ENCODE peak calls at places on chromosomes 6 and 20, in four cellular contexts. E is mesenchymal stem cell, D is mesendoderm, B is neuronal stem cell. X is an unnamed sample.

GRCh38 chr6:13711384-13711725 is 280 bp downstream of the RANBP9 start:
- DNase-seq in E (peak), D (peak), B (no peak), X (no peak)

GRCh38 chr6:37074053-37074827 is 68.8 kb downstream of the FGD2 start:
- DNase-seq in E (peak), D (no peak), B (no peak), X (peak)

GRCh38 chr6:105105094-105105493 is 74.7 kb downstream of the POPDC3 start:
- DNase-seq in E (no peak), D (no peak), B (no peak), X (no peak)

GRCh38 chr20:60463798-60464197 is 505.6 kb downstream of the CDH26 start:
- DNase-seq in E (no peak), D (no peak), B (no peak), X (no peak)

GRCh38 chr6:14472964-14473363 is 355.4 kb downstream of the CD83 start:
- DNase-seq in E (peak), D (no peak), B (no peak), X (peak)

GRCh38 chr6:46895930-46896329 is 25.8 kb downstream of the ADGRF5 start:
- DNase-seq in E (no peak), D (no peak), B (no peak), X (no peak)

GRCh38 chr20:4795394-4795793 is 73.7 kb downstream of the PRND start:
- DNase-seq in E (peak), D (peak), B (no peak), X (peak)

GRCh38 chr20:4195499-4195898 is 180.1 kb upstream of the RNF24 start:
- DNase-seq in E (peak), D (peak), B (no peak), X (peak)

GRCh38 chr20:36575066-36575743 is 1.8 kb downstream of the TGIF2 start:
- DNase-seq in E (peak), D (peak), B (no peak), X (peak)

GRCh38 chr20:62356143-62356947 is 10.8 kb downstream of the LAMA5 start:
- DNase-seq in E (no peak), D (no peak), B (no peak), X (no peak)

GRCh38 chr6:107414246-107414645 is 45.1 kb downstream of the PDSS2 start:
- DNase-seq in E (no peak), D (no peak), B (no peak), X (no peak)

GRCh38 chr6:13573669-13574110 is 711 bp upstream of the SIRT5 start:
- DNase-seq in E (peak), D (peak), B (peak), X (peak)

GRCh38 chr20:19976595-19977372 is 40.4 kb upstream of the NAA20 start:
- DNase-seq in E (peak), D (peak), B (no peak), X (peak)

GRCh38 chr20:11675920-11676617 is 241.6 kb upstream of the BTBD3 start:
- DNase-seq in E (no peak), D (no peak), B (no peak), X (peak)

GRCh38 chr6:6559994-6560393 is 28.5 kb upstream of the LY86 start:
- DNase-seq in E (no peak), D (peak), B (no peak), X (no peak)

GRCh38 chr6:43723737-43724295 is 36.2 kb upstream of the MRPS18A start:
- DNase-seq in E (peak), D (peak), B (peak), X (peak)

GRCh38 chr6:161838306-161839035 is 564.6 kb upstream of the AGPAT4 start:
- DNase-seq in E (no peak), D (peak), B (no peak), X (no peak)

GRCh38 chr6:129317931-129318820 is 391.8 kb downstream of the ARHGAP18 start:
- DNase-seq in E (peak), D (peak), B (peak), X (peak)

GRCh38 chr6:11500008-11500407 is 37.5 kb upstream of the TMEM170B start:
- DNase-seq in E (peak), D (peak), B (no peak), X (peak)

GRCh38 chr6:3159805-3160781 is 2.7 kb upstream of the TUBB2A start:
- DNase-seq in E (peak), D (peak), B (no peak), X (no peak)

GRCh38 chr6:160042014-160042773 is 73.3 kb downstream of the IGF2R start:
- DNase-seq in E (no peak), D (no peak), B (no peak), X (peak)

GRCh38 chr20:5072756-5073153 is 47.0 kb downstream of the PCNA start:
- DNase-seq in E (no peak), D (no peak), B (no peak), X (no peak)

GRCh38 chr20:3691897-3692296 is 10.1 kb upstream of the ADAM33 start:
- DNase-seq in E (no peak), D (no peak), B (no peak), X (no peak)

GRCh38 chr6:11575408-11576033 is 38.0 kb downstream of the TMEM170B start:
- DNase-seq in E (peak), D (peak), B (peak), X (peak)

GRCh38 chr6:158230967-158231550 is 62.9 kb downstream of the GTF2H5 start:
- DNase-seq in E (no peak), D (no peak), B (no peak), X (no peak)

GRCh38 chr6:145315982-145316600 is 419.2 kb downstream of the EPM2A start:
- DNase-seq in E (no peak), D (peak), B (no peak), X (peak)

GRCh38 chr20:4813839-4814695 is 92.4 kb downstream of the PRND start:
- DNase-seq in E (no peak), D (peak), B (no peak), X (no peak)

GRCh38 chr6:36676142-36677058 is 2.1 kb upstream of the CDKN1A start:
- DNase-seq in E (peak), D (peak), B (peak), X (peak)

GRCh38 chr20:61557603-61558002 is 305.5 kb downstream of the CDH4 start:
- DNase-seq in E (no peak), D (no peak), B (no peak), X (no peak)

GRCh38 chr6:4017847-4018193 is 61.1 kb downstream of the FAM217A start:
- DNase-seq in E (peak), D (peak), B (no peak), X (peak)

GRCh38 chr20:16419138-16419715 is 154.0 kb downstream of the KIF16B start:
- DNase-seq in E (no peak), D (no peak), B (no peak), X (no peak)

GRCh38 chr6:158206740-158207451 is 38.7 kb downstream of the GTF2H5 start:
- DNase-seq in E (no peak), D (no peak), B (no peak), X (no peak)

GRCh38 chr6:150631283-150631981 is 31.7 kb downstream of the PLEKHG1 start:
- DNase-seq in E (no peak), D (no peak), B (no peak), X (no peak)

GRCh38 chr20:361562-361961 is 14.7 kb downstream of the NRSN2 start:
- DNase-seq in E (no peak), D (no peak), B (no peak), X (no peak)

GRCh38 chr6:63816979-63817436 is 181.4 kb downstream of the PHF3 start:
- DNase-seq in E (peak), D (peak), B (no peak), X (peak)

GRCh38 chr6:169097336-169098052 is 156.2 kb downstream of the THBS2 start:
- DNase-seq in E (peak), D (no peak), B (peak), X (peak)

GRCh38 chr6:73032586-73032985 is 192.7 kb downstream of the KHDC1L start:
- DNase-seq in E (no peak), D (no peak), B (no peak), X (peak)

GRCh38 chr20:41308290-41308691 is 9.2 kb downstream of the ZHX3 start:
- DNase-seq in E (peak), D (peak), B (no peak), X (peak)
- H3K23ac ChIP-seq in E (no peak), D (no peak), B (no peak), X (no peak)

GRCh38 chr20:37649017-37649416 is 44.8 kb upstream of the CTNNBL1 start:
- DNase-seq in E (no peak), D (no peak), B (no peak), X (no peak)

GRCh38 chr20:37644605-37645004 is 49.2 kb upstream of the CTNNBL1 start:
- DNase-seq in E (no peak), D (no peak), B (no peak), X (no peak)

GRCh38 chr20:37649635-37650244 is 44.1 kb upstream of the CTNNBL1 start:
- DNase-seq in E (no peak), D (no peak), B (no peak), X (no peak)

GRCh38 chr20:37650661-37651060 is 43.2 kb upstream of the CTNNBL1 start:
- DNase-seq in E (no peak), D (no peak), B (no peak), X (no peak)

GRCh38 chr20:37647946-37648345 is 45.9 kb upstream of the CTNNBL1 start:
- DNase-seq in E (no peak), D (no peak), B (no peak), X (no peak)
- H3K23ac ChIP-seq in E (no peak), D (no peak), B (peak), X (no peak)

GRCh38 chr6:118804091-118804490 is 89.9 kb upstream of the ASF1A start:
- DNase-seq in E (no peak), D (no peak), B (no peak), X (peak)

GRCh38 chr6:118800394-118801071 is 93.4 kb upstream of the ASF1A start:
- DNase-seq in E (peak), D (peak), B (peak), X (peak)

GRCh38 chr6:118801257-118801656 is 92.7 kb upstream of the ASF1A start:
- DNase-seq in E (no peak), D (no peak), B (no peak), X (no peak)

DNA sequence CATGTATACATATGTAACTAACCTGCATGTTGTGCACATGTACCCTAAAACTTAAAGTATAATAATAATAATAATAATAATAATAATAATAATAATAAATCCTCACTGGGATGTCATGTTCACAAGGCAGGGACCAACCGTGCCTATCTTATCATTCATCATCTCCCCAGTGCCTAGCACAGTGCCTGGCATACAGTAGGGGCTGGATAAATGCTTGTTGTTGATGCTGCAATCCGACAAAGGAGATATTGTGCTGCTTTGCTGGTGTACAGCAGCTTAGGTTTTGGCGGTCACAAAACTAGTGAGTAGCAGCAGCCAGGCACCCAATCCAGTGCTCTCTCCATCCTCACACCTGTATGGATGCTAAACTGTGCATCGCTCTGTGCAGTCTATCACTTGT is 94.1 kb upstream of the ASF1A start:
- DNase-seq in E (no peak), D (no peak), B (no peak), X (no peak)
- H3K23ac ChIP-seq in E (no peak), D (no peak), B (no peak), X (no peak)

GRCh38 chr20:32820000-32820697 is 395 bp downstream of the MAPRE1 start:
- DNase-seq in E (peak), D (peak), B (peak), X (peak)
- H3K23ac ChIP-seq in E (no peak), D (peak), B (peak), X (peak)

GRCh38 chr6:41289815-41290214 is 3.3 kb upstream of the TREM1 start:
- DNase-seq in E (no peak), D (peak), B (no peak), X (no peak)
- H3K23ac ChIP-seq in E (no peak), D (no peak), B (no peak), X (no peak)

DNA sequence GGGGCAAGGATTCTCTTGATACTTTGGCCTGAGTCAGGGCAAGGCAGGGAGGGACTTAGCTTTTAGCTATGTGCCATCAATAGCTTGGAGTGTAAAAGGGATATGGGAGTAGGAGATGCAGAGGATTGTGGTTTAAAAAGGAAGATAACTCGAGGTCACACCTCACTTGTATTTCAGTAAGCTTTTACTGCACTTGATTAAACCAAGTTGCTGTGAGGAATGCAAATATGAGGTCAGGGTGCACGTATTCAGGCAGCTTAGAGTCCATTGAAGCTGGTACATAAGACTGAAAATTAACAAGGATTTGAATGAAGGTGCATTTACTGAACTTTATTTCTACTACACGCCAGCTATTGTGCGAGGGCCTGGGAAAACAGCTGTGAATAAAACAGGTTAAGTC is 32.1 kb downstream of the DSTN start:
- DNase-seq in E (no peak), D (no peak), B (no peak), X (no peak)
- H3K23ac ChIP-seq in E (no peak), D (no peak), B (no peak), X (peak)

X was measured in IMR-90.